ENCODE peak calls at places on chromosomes 16 and 17, in nine cellular contexts. F is cardiac fibroblast, T is lung, D is adrenal gland, C is progenitor cell of endocrine pancreas, Z is osteocyte, A is GM20000, B is GM12878, W is mammary epithelial cell. K is an unnamed sample.
A peak's percentile ranks its signal among the peaks of the same experiment; 100 is the strongest.

GRCh38 chr17:40351185-40352043 is 13.1 kb downstream of the GJD3 start:
- DNase-seq in F (no peak), T (no peak), D (no peak), C (no peak), Z (no peak), A (no peak), B (no peak), W (no peak), K (no peak)

GRCh38 chr17:3025421-3026124 is 37.8 kb downstream of the OR1D5 start:
- DNase-seq in F (no peak), T (no peak), D (no peak), C (no peak), Z (no peak), A (no peak), B (no peak), W (no peak), K (no peak)

GRCh38 chr16:89971495-89972243 is 23.1 kb downstream of the DEF8 start:
- DNase-seq in F (no peak), T (no peak), D (peak; percentile 22), C (no peak), Z (no peak), A (no peak), B (no peak), W (no peak), K (no peak)

GRCh38 chr17:37191219-37191618 is 184.6 kb upstream of the C17orf78 start:
- DNase-seq in F (no peak), T (no peak), D (no peak), C (no peak), Z (no peak), A (no peak), B (no peak), W (peak; percentile 33), K (no peak)

GRCh38 chr17:13788385-13788784 is 186.7 kb upstream of the HS3ST3A1 start:
- DNase-seq in F (peak; percentile 7), T (no peak), D (no peak), C (no peak), Z (no peak), A (no peak), B (no peak), W (no peak), K (no peak)

GRCh38 chr16:77744136-77744535 is 21.8 kb downstream of the NUDT7 start:
- DNase-seq in F (no peak), T (no peak), D (no peak), C (no peak), Z (no peak), A (no peak), B (no peak), W (no peak), K (no peak)

GRCh38 chr16:27515874-27516353 is 33.8 kb downstream of the GTF3C1 start:
- DNase-seq in F (peak; percentile 26), T (no peak), D (peak; percentile 18), C (no peak), Z (no peak), A (peak; percentile 43), B (no peak), W (peak; percentile 11), K (peak; percentile 29)

GRCh38 chr17:71709974-71710373 is 410.8 kb upstream of the SOX9 start:
- DNase-seq in F (no peak), T (no peak), D (no peak), C (no peak), Z (no peak), A (no peak), B (no peak), W (no peak), K (no peak)

GRCh38 chr17:1031711-1032110 is 34.8 kb downstream of the TIMM22 start:
- DNase-seq in F (peak; percentile 70), T (no peak), D (peak; percentile 81), C (no peak), Z (no peak), A (no peak), B (no peak), W (no peak), K (peak; percentile 47)

GRCh38 chr17:29291163-29291752 is 2.7 kb downstream of the NUFIP2 start:
- DNase-seq in F (peak; percentile 81), T (no peak), D (no peak), C (no peak), Z (no peak), A (peak; percentile 67), B (peak; percentile 35), W (peak; percentile 70), K (peak; percentile 14)

GRCh38 chr17:54085934-54086333 is 263.2 kb downstream of the KIF2B start:
- DNase-seq in F (no peak), T (no peak), D (no peak), C (peak; percentile 18), Z (no peak), A (no peak), B (no peak), W (peak; percentile 4), K (no peak)

DNA sequence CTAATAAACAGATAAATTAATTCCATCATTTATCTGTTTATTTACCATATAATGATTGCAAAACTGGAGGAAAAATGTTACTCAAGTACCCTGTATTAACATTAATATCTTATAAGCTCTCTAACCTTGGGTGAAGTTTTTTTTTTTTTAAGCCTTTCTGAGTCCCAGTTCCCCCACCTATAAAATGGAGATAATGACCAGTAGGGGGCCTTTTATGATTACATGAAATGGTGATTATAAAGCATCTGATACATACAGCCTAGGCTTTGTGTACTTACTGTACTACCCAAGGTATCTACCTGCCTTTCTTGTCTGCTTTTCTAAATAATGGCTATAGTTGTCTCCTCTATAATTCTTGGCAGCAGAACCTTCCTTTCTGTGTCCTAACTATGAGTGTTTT is 22.6 kb downstream of the LRRC36 start:
- DNase-seq in F (peak; percentile 29), T (no peak), D (no peak), C (no peak), Z (no peak), A (no peak), B (no peak), W (peak; percentile 20), K (no peak)
- TF ChIP-seq CTCF in F (peak; percentile 45), T (no peak), D (peak; percentile 49), C (peak; percentile 40), Z (peak; percentile 31), A (no peak), B (peak; percentile 38), W (peak; percentile 55), K (peak; percentile 59)

GRCh38 chr17:34623856-34624766 is 44.7 kb downstream of the TMEM132E start:
- DNase-seq in F (no peak), T (no peak), D (no peak), C (no peak), Z (no peak), A (no peak), B (no peak), W (no peak), K (no peak)
- TF ChIP-seq CTCF in F (no peak), T (no peak), D (no peak), C (no peak), Z (no peak), A (no peak), B (no peak), W (no peak), K (no peak)

DNA sequence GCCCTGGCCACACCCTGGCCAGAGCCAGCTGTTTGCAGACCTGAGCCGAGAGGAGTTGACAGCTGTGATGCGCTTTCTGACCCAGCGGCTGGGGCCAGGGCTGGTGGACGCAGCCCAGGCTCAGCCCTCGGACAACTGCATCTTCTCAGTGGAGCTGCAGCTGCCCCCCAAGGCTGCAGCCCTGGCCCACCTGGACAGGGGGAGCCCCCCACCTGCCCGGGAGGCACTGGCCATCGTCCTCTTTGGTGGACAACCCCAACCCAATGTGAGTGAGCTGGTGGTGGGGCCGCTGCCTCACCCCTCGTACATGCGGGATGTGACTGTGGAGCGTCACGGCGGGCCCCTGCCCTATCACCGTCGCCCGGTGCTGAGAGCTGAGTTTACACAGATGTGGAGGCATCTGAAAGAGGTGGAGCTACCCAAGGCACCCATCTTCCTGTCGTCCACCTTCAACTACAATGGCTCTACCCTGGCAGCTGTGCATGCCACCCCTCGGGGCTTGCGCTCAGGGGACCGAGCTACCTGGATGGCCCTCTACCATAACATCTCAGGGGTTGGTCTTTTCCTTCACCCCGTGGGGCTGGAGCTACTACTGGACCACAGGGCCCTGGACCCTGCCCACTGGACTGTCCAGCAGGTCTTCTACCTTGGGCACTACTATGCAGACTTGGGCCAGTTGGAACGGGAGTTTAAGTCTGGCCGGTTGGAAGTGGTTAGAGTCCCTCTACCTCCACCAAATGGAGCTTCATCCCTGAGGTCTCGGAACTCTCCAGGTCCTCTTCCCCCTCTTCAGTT is 578 bp downstream of the AOC2 start:
- DNase-seq in F (no peak), T (no peak), D (no peak), C (no peak), Z (no peak), A (no peak), B (no peak), W (no peak), K (no peak)
- TF ChIP-seq CTCF in F (no peak), T (no peak), D (no peak), C (no peak), Z (no peak), A (no peak), B (no peak), W (no peak), K (no peak)

DNA sequence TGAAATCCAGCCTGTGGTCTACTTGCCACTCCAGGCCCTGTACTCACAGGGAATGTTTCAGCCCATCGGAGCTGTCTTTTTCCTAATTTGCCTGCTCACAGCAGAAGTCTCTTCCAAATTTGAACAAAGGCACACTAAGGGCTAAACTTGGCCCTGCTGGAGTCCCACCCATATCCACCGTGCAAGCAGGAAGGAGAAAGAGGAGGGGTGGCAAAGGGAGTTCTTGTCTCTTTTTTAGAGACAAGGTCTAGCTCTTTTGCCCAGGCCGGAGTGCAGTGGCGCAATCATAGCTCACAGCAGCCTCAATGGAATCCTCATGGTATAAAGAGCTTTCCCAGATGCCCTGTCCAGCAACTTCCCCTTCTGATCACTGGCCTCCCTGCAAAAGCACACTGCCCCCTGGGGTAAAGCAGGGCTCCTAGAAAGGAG is 2.7 kb upstream of the PRM1 start:
- DNase-seq in F (peak; percentile 52), T (no peak), D (no peak), C (no peak), Z (no peak), A (no peak), B (no peak), W (no peak), K (no peak)
- TF ChIP-seq CTCF in F (no peak), T (no peak), D (no peak), C (no peak), Z (no peak), A (no peak), B (no peak), W (no peak), K (no peak)

DNA sequence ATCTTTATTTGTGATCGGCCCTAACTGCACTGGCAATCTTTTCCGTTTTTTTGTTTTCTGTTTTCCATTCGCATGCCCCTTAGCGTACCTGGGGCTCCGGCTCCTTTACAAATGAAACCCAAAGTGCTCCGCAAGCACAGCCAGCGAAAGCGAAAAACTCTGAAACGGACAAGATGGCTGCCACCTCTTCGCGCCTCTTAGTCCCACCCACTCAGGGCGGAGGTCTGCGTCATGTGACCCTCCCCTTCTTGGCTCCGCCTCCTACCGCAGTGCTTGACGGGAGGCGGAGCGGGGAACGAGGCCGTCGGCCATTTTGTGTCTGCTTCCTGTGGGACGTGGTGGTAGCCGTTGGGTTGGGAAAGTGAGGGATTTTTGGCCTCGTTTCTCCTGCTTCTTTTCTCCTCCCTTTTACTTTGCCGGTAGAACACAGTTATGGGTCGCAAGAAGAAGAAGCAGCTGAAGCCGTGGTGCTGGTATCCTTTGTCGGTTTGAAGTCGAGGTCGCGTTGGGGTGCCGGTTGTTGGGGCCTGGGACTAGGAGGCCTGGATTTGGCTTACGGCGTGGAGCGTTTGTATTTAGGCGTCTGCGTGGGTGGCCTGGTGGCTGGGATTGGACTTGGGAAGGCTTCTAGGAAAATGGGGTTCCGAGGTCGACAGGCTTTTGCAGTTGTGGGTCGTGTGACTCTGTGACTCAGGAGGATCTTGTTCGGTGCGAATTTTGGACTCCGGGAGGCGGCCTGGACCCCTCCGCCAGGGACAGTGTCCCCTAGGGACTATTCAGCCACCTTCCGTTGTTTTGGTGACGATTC is at the start of gene ZNF207:
- DNase-seq in F (peak; percentile 98), T (peak; percentile 95), D (peak; percentile 96), C (peak; percentile 85), Z (peak; percentile 98), A (peak; percentile 93), B (peak; percentile 88), W (peak; percentile 94), K (peak; percentile 94)
- TF ChIP-seq CTCF in F (no peak), T (no peak), D (no peak), C (peak; percentile 8), Z (no peak), A (no peak), B (no peak), W (peak; percentile 4), K (no peak)

K was measured in neural crest cell.